ENCODE peak calls at places on chromosomes 3 and 15, in four cellular contexts. N, Y, E and X are unnamed samples.
A peak's percentile ranks its signal among the peaks of the same experiment; 100 is the strongest.

GRCh38 chr3:23576379-23576959 is 229.3 kb upstream of the UBE2E1 start:
- DNase-seq in N (no peak), Y (no peak), E (no peak), X (no peak)

GRCh38 chr3:127044996-127045395 is 62.1 kb downstream of the PLXNA1 start:
- DNase-seq in N (no peak), Y (no peak), E (no peak), X (no peak)

GRCh38 chr15:36407647-36408046 is 171.8 kb upstream of the CDIN1 start:
- DNase-seq in N (no peak), Y (no peak), E (no peak), X (no peak)

GRCh38 chr3:11555211-11555782 is 88.4 kb downstream of the VGLL4 start:
- DNase-seq in N (no peak), Y (no peak), E (no peak), X (no peak)

GRCh38 chr3:38030126-38031021 is 932 bp upstream of the PLCD1 start:
- DNase-seq in N (no peak), Y (no peak), E (no peak), X (peak; percentile 66)

GRCh38 chr3:29720660-29721059 is 439.8 kb downstream of the RBMS3 start:
- DNase-seq in N (no peak), Y (no peak), E (no peak), X (no peak)

GRCh38 chr3:98985406-98985805 is 83.9 kb upstream of the DCBLD2 start:
- DNase-seq in N (no peak), Y (no peak), E (no peak), X (no peak)

GRCh38 chr3:85312326-85312725 is 353.5 kb downstream of the CADM2 start:
- DNase-seq in N (no peak), Y (no peak), E (no peak), X (no peak)

DNA sequence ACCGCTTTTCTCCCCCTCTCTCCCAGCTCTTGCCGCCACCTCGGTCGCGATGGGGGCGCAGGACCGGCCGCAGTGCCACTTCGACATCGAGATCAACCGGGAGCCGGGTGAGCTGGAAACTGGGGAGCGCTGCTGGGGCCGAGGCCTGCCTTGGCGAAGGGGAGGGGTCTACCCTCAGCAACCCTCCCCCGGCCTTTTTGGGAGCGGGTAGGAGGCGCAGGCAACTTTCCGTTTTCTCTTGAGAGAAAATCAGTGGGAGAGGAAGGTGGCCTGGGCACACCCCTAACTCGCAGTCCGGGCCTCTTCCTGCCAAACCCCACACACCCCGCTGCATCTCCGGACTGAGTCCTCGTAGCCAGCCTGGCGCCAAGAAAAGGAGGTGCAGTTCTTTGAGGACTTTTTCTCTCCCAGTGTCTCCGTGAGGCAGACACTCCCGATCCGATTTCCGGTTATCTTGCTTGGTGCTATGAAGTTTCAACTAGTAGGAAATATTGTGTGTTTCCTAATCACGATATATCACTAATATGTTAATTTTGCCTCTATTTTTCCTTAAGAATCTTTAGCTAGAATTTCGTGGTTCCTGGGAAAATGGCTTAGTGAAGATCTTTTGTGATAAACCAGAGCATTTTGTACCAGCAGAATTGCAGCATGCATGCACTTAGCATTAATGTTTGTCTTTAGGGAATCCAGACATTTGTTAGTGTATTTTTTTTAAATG is 631 bp downstream of the NKTR start:
- DNase-seq in N (peak; percentile 64), Y (peak; percentile 81), E (peak; percentile 61), X (peak; percentile 23)
- TF ChIP-seq CTCF in N (no peak), Y (no peak), E (peak; percentile 2), X (no peak)

GRCh38 chr3:184488577-184488976 is 73.0 kb upstream of the EPHB3 start:
- DNase-seq in N (no peak), Y (no peak), E (no peak), X (no peak)
- H3K4me1 ChIP-seq in N (peaks cover 18% of the 10 kb centered on the region), Y (peaks cover 4% of the 10 kb centered on the region), E (no peaks in the 10 kb centered on the region), X (no peaks in the 10 kb centered on the region)

GRCh38 chr3:80559701-80560100 is 791.9 kb upstream of the ROBO1 start:
- DNase-seq in N (no peak), Y (no peak), E (no peak), X (no peak)
- TF ChIP-seq CTCF in N (no peak), Y (no peak), E (no peak), X (no peak)

GRCh38 chr15:70856177-70856883 is 2.4 kb upstream of the LARP6 start:
- DNase-seq in N (no peak), Y (no peak), E (no peak), X (no peak)
- H3K4me1 ChIP-seq in N (peaks cover 23% of the 10 kb centered on the region), Y (peaks cover 40% of the 10 kb centered on the region), E (peaks cover 5% of the 10 kb centered on the region), X (no peaks in the 10 kb centered on the region)

DNA sequence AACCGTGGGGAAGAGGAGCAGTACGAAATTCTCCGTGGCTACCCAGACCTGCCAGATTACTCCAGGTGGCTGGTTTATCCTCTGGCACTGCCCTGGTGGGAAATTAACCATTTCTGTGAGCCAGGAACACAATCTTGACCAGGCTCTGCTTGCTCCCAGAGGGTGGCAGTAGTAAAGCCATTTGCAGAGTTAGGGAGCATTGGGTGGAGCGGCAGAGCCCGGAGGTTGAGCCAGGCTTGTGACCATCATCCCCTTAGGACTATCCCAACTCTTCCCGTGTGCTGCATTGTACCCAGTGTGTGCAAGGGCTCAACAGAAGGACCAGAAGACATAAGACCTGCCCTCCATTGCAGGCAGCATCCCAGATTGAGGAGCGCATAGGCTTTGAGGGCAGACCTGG is 5.3 kb downstream of the KNG1 start:
- DNase-seq in N (no peak), Y (no peak), E (no peak), X (no peak)
- TF ChIP-seq CTCF in N (no peak), Y (no peak), E (no peak), X (peak; percentile 8)